ENCODE peak calls at places on chromosomes 4 and X, in six cellular contexts. V is PC-3; R is HepG2; Z is mesenteric fat pad; D is bronchial epithelial cell; S is activated naive CD4-positive, alpha-beta T cell treated with Interleukin-2 at 50 U/mL for 16 hours. O is an unnamed sample.

GRCh38 chr4:118921736-118922135 is 33.1 kb downstream of the SYNPO2 start:
- DNase-seq in V (no peak), R (no peak), Z (no peak), D (no peak), S (no peak), O (no peak)

GRCh38 chr4:122728781-122729330 is 3.6 kb upstream of the BBS12 start:
- DNase-seq in V (no peak), R (no peak), Z (no peak), D (no peak), S (no peak), O (no peak)

GRCh38 chr4:24855741-24856140 is 57.1 kb downstream of the CCDC149 start:
- DNase-seq in V (no peak), R (no peak), Z (no peak), D (no peak), S (no peak), O (no peak)

GRCh38 chr4:66577922-66578321 is 907.6 kb upstream of the EPHA5 start:
- DNase-seq in V (peak), R (no peak), Z (no peak), D (no peak), S (no peak), O (no peak)

GRCh38 chr4:96916731-96917130 is 1076.8 kb downstream of the PDHA2 start:
- DNase-seq in V (no peak), R (no peak), Z (no peak), D (no peak), S (no peak), O (no peak)

GRCh38 chr4:68817386-68817785 is 1.6 kb downstream of the UGT2B10 start:
- DNase-seq in V (no peak), R (peak), Z (no peak), D (no peak), S (no peak), O (no peak)

GRCh38 chrX:136067097-136067496 is 80.2 kb upstream of the FHL1 start:
- DNase-seq in V (no peak), R (no peak), Z (no peak), D (no peak), S (no peak), O (no peak)

GRCh38 chrX:115582871-115583729 is 22.1 kb downstream of the PLS3 start:
- DNase-seq in V (peak), R (no peak), Z (no peak), D (peak), S (no peak), O (no peak)

GRCh38 chr4:40395166-40395900 is 60.2 kb downstream of the CHRNA9 start:
- DNase-seq in V (no peak), R (no peak), Z (no peak), D (no peak), S (no peak), O (no peak)

GRCh38 chr4:99749445-99750391 is 66.9 kb upstream of the DAPP1 start:
- DNase-seq in V (no peak), R (no peak), Z (no peak), D (no peak), S (no peak), O (no peak)

GRCh38 chr4:25703731-25704388 is 48.2 kb downstream of the SLC34A2 start:
- DNase-seq in V (peak), R (no peak), Z (no peak), D (peak), S (no peak), O (no peak)

GRCh38 chr4:99868126-99868596 is 26.1 kb downstream of the LAMTOR3 start:
- DNase-seq in V (no peak), R (no peak), Z (no peak), D (no peak), S (no peak), O (no peak)

GRCh38 chrX:107672955-107673378 is 44.7 kb downstream of the PRPS1 start:
- DNase-seq in V (peak), R (peak), Z (no peak), D (peak), S (peak), O (peak)

GRCh38 chr4:146643812-146644401 is 5.2 kb downstream of the POU4F2 start:
- DNase-seq in V (peak), R (peak), Z (no peak), D (peak), S (no peak), O (peak)

GRCh38 chr4:76626686-76627465 is 191.8 kb downstream of the SHROOM3 start:
- DNase-seq in V (peak), R (peak), Z (no peak), D (no peak), S (no peak), O (no peak)

GRCh38 chr4:80007745-80008149 is 65.3 kb downstream of the ANTXR2 start:
- DNase-seq in V (peak), R (no peak), Z (no peak), D (peak), S (no peak), O (no peak)

GRCh38 chr4:86279247-86279960 is 80.4 kb downstream of the MAPK10 start:
- DNase-seq in V (no peak), R (no peak), Z (no peak), D (no peak), S (no peak), O (no peak)

GRCh38 chr4:73528171-73528570 is 46.6 kb downstream of the AFM start:
- DNase-seq in V (peak), R (no peak), Z (no peak), D (peak), S (no peak), O (no peak)

GRCh38 chrX:111095974-111096870 is at the start of gene PAK3:
- DNase-seq in V (peak), R (no peak), Z (no peak), D (peak), S (peak), O (peak)

GRCh38 chrX:138982350-138982749 is 270.8 kb upstream of the FGF13 start:
- DNase-seq in V (no peak), R (no peak), Z (no peak), D (no peak), S (no peak), O (no peak)

GRCh38 chr4:35516102-35516501 is 728.2 kb downstream of the ARAP2 start:
- DNase-seq in V (peak), R (no peak), Z (no peak), D (peak), S (no peak), O (no peak)

GRCh38 chr4:16670726-16671125 is 227.7 kb downstream of the LDB2 start:
- DNase-seq in V (no peak), R (no peak), Z (no peak), D (no peak), S (no peak), O (no peak)

GRCh38 chrX:154013614-154014360 is 5.9 kb downstream of the IRAK1 start:
- DNase-seq in V (peak), R (no peak), Z (no peak), D (no peak), S (peak), O (peak)

O was measured in RWPE1.